ENCODE peak calls at places on chromosome 10, in four cellular contexts. X, U, F and T are unnamed samples.

GRCh38 chr10:50561266-50561665 is 62.5 kb downstream of the SGMS1 start:
- DNase-seq in U (peak), F (peak), X (no peak), T (no peak)

GRCh38 chr10:30169342-30169741 is 110.0 kb upstream of the JCAD start:
- DNase-seq in U (no peak), F (no peak), X (no peak), T (no peak)

GRCh38 chr10:78004215-78005026 is 24.9 kb downstream of the POLR3A start:
- DNase-seq in F (no peak), X (no peak), U (no peak), T (no peak)

GRCh38 chr10:14200645-14201534 is 129.8 kb downstream of the FRMD4A start:
- DNase-seq in X (no peak), F (no peak), U (peak), T (no peak)

GRCh38 chr10:17387861-17388503 is 66.4 kb downstream of the ST8SIA6 start:
- DNase-seq in F (no peak), U (no peak), X (no peak), T (peak)

GRCh38 chr10:112775892-112776679 is 174.0 kb upstream of the TCF7L2 start:
- DNase-seq in X (no peak), F (no peak), U (no peak), T (no peak)

GRCh38 chr10:4283841-4284610 is 499.0 kb upstream of the KLF6 start:
- DNase-seq in U (peak), F (peak), X (no peak), T (no peak)

GRCh38 chr10:119235381-119235780 is 28.0 kb downstream of the GRK5 start:
- DNase-seq in X (no peak), F (peak), U (peak), T (peak)

GRCh38 chr10:28480566-28480965 is 52.4 kb upstream of the WAC start:
- DNase-seq in F (no peak), U (no peak), X (no peak), T (no peak)

GRCh38 chr10:11242443-11243386 is 225.0 kb downstream of the CELF2 start:
- DNase-seq in F (peak), U (peak), X (no peak), T (no peak)

GRCh38 chr10:128751284-128751683 is 625.1 kb upstream of the MKI67 start:
- DNase-seq in X (no peak), F (peak), U (no peak), T (no peak)

GRCh38 chr10:69861251-69862240 is 59.8 kb downstream of the COL13A1 start:
- DNase-seq in F (peak), U (peak), X (peak), T (peak)

GRCh38 chr10:61655335-61655851 is 7.3 kb upstream of the CABCOCO1 start:
- DNase-seq in X (no peak), F (no peak), U (peak), T (no peak)

GRCh38 chr10:25384618-25385017 is 209.8 kb downstream of the GPR158 start:
- DNase-seq in X (no peak), F (no peak), U (no peak), T (no peak)

GRCh38 chr10:50331486-50331885 is 80.2 kb upstream of the ASAH2 start:
- DNase-seq in F (no peak), X (no peak), U (no peak), T (no peak)

GRCh38 chr10:17100586-17100985 is 29.0 kb downstream of the CUBN start:
- DNase-seq in U (no peak), F (no peak), X (no peak), T (peak)

GRCh38 chr10:60237977-60238376 is 151.7 kb downstream of the ANK3 start:
- DNase-seq in X (no peak), U (peak), F (peak), T (peak)

GRCh38 chr10:87000491-87000890 is 19.6 kb upstream of the FAM25A start:
- DNase-seq in F (peak), U (peak), X (no peak), T (no peak)

GRCh38 chr10:132630666-132631347 is 93.2 kb downstream of the INPP5A start:
- DNase-seq in U (no peak), F (no peak), X (peak), T (no peak)

GRCh38 chr10:122746408-122746807 is 46.8 kb upstream of the C10orf120 start:
- DNase-seq in F (no peak), U (no peak), X (no peak), T (peak)

GRCh38 chr10:108783897-108784296 is 1139.4 kb downstream of the XPNPEP1 start:
- DNase-seq in X (peak), U (peak), F (peak), T (peak)

GRCh38 chr10:69242844-69243212 is 22.7 kb downstream of the HKDC1 start:
- DNase-seq in X (no peak), F (no peak), U (no peak), T (no peak)

GRCh38 chr10:71582019-71582418 is 137.6 kb downstream of the C10orf105 start:
- DNase-seq in U (peak), X (no peak), F (peak), T (peak)

GRCh38 chr10:110600487-110601101 is 33.1 kb downstream of the SMC3 start:
- DNase-seq in X (no peak), F (peak), U (peak), T (peak)

GRCh38 chr10:106765355-106765754 is 399.2 kb downstream of the SORCS1 start:
- DNase-seq in U (no peak), F (no peak), X (no peak), T (no peak)

GRCh38 chr10:101773923-101774588 is 1.9 kb downstream of the FGF8 start:
- DNase-seq in U (no peak), X (no peak), F (no peak), T (no peak)

GRCh38 chr10:127979017-127979416 is 72.1 kb downstream of the PTPRE start:
- DNase-seq in F (no peak), U (no peak), X (no peak), T (no peak)

GRCh38 chr10:19328582-19328981 is 280.0 kb downstream of the MALRD1 start:
- DNase-seq in U (no peak), X (no peak), F (no peak), T (peak)